ENCODE peak calls at places on chromosomes 1 and 21, in five cellular contexts. D, N, U, G and C are unnamed samples.

GRCh38 chr1:25572708-25573590 is 29.5 kb downstream of the LDLRAP1 start:
- DNase-seq in U (peak; percentile 40), G (peak; percentile 81), D (peak; percentile 59), N (no peak), C (no peak)

GRCh38 chr1:223091928-223092327 is 51.1 kb downstream of the TLR5 start:
- DNase-seq in U (no peak), G (no peak), D (no peak), N (no peak), C (no peak)

GRCh38 chr1:94541175-94542087 is at the start of gene F3:
- DNase-seq in D (peak; percentile 96), G (peak; percentile 86), U (peak; percentile 78), N (peak; percentile 67), C (no peak)

GRCh38 chr1:64323054-64323453 is 119.6 kb downstream of the UBE2U start:
- DNase-seq in N (no peak), G (no peak), U (no peak), D (no peak), C (no peak)

GRCh38 chr1:156483397-156483796 is 17.2 kb downstream of the MEF2D start:
- DNase-seq in N (no peak), D (no peak), U (no peak), G (no peak), C (no peak)

GRCh38 chr1:106944721-106945120 is 111.8 kb upstream of the PRMT6 start:
- DNase-seq in N (no peak), U (no peak), G (peak; percentile 83), D (no peak), C (no peak)

GRCh38 chr1:177746168-177746567 is 223.7 kb downstream of the SEC16B start:
- DNase-seq in U (no peak), D (no peak), N (no peak), G (no peak), C (no peak)

GRCh38 chr1:12019858-12020509 is 686 bp downstream of the MIIP start:
- DNase-seq in D (no peak), N (no peak), U (peak; percentile 20), G (no peak), C (no peak)

GRCh38 chr1:108747128-108747827 is 804 bp downstream of the STXBP3 start:
- DNase-seq in G (peak; percentile 73), U (peak; percentile 88), D (peak; percentile 63), N (peak; percentile 59), C (peak; percentile 63)

GRCh38 chr1:94926365-94926914 is 470 bp downstream of the CNN3 start:
- DNase-seq in D (peak; percentile 55), G (peak; percentile 79), N (no peak), U (peak; percentile 45), C (no peak)

DNA sequence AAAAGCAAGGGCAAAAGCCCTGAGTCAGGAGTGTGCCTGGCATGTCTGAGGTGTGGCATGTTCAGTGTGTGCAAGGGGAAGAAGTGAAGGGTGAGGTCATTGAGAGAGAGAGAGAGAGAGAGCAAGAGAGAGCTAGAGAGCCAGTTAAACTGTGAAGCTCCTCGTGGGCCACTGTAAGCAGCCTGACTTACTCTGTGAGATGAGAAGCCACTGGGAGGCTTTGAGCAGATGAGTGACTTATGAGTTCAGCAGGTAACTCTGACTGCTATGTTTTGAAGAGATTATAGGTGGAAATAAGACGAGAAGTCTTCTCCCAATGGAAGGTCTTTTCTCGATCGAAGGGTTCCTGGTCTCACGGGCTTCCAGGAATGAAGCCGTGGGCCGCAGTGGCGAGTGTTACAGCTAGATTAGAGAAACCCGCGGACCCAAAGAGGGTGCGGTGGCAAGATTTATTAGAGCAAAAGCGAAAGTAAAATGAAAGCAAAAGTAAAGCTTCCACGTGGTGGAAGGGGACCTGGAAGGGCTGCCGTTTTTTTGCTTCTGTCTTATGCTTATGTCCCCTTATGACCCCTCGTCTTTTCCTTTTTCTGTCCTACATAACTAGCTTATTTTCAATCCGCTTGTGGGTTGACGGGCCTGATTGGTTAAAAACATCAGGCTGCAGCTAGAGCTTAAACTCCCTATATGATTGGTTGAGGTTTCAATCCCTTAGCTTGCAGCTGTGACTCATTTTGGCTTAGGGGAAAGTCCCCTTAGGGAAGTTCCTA is 323.1 kb upstream of the FAM78B start:
- DNase-seq in G (no peak), N (no peak), U (peak; percentile 49), D (peak; percentile 12), C (peak; percentile 33)
- H3K4me3 ChIP-seq in G (no peak overlapping the region), N (peak overlapping the region; percentile 70), U (peak overlapping the region; percentile 36), D (peak overlapping the region; percentile 31), C (peak overlapping the region; percentile 47)

DNA sequence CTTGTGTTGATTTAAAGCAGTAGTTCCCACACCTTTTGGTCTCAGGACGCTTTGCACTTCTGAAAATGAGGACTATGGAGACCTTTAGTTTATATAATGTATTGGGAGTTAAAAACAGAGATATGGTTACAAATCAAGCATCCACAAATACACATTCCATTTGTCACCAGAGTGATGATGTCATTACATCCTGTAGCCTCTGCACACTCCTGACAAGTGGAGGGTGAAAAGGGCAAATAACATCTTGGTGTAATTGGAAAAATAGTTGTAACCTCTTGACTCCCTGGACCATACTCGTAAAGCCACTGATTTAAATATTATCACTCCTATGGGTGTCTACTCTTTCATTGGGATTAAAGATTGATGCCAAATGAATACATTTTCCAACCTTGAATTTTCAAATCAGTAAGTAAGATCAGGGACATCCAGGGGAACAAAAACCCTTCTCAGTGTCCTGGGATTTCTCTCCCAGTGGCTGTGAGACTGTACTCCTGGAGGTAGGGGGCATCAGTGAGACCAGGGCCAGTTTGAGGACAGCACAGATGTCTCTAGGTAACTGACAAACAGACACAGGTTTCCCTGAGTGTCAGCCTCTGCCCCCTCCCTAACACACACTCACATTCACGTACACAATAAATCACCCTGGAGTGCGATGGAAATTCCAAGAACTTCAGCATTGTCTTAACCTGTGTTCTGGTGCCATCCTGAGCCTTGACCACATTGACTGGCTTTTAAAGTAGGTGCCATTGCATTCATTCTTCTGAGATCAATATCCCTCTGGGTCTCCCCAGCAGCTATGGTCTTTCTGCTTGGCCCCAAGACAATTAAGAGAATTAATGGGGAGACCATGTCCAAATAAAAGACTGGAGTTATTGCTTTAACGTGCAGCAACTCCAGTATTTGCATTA is 63.0 kb downstream of the NR5A2 start:
- DNase-seq in N (no peak), D (no peak), G (peak; percentile 26), U (peak; percentile 74), C (peak; percentile 15)
- TF ChIP-seq CTCF in N (no peak), D (no peak), G (peak; percentile 50), U (peak; percentile 48), C (peak; percentile 70)

DNA sequence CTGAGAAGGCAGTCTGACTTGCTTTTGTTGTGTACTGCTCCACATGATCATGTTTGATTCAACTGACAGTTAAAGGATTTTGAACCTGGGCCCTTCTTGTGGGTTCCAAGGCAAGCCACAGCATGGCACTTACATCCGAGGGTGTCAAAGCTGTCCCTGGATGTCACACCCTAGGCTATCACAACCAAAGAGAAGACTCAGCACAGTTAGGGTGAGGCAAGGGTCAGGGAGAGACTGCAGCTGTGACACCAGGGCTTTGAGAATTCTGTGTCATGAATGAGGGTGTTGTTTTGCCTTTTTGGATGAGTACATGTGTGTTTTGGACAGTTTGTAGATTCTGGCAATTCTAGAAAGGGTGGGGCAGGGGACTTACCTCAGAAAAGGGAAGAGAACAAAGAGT is 37.8 kb upstream of the ZNF326 start:
- DNase-seq in U (peak; percentile 29), N (no peak), D (no peak), G (no peak), C (no peak)
- H3K4me3 ChIP-seq in U (no peak overlapping the region), N (no peak overlapping the region), D (no peak overlapping the region), G (no peak overlapping the region), C (no peak overlapping the region)

GRCh38 chr21:45270306-45270821 is 17.3 kb downstream of the POFUT2 start:
- DNase-seq in G (no peak), D (no peak), U (peak; percentile 31), N (no peak), C (no peak)
- TF ChIP-seq CTCF in G (peak; percentile 4), D (no peak), U (no peak), N (no peak), C (peak; percentile 34)

DNA sequence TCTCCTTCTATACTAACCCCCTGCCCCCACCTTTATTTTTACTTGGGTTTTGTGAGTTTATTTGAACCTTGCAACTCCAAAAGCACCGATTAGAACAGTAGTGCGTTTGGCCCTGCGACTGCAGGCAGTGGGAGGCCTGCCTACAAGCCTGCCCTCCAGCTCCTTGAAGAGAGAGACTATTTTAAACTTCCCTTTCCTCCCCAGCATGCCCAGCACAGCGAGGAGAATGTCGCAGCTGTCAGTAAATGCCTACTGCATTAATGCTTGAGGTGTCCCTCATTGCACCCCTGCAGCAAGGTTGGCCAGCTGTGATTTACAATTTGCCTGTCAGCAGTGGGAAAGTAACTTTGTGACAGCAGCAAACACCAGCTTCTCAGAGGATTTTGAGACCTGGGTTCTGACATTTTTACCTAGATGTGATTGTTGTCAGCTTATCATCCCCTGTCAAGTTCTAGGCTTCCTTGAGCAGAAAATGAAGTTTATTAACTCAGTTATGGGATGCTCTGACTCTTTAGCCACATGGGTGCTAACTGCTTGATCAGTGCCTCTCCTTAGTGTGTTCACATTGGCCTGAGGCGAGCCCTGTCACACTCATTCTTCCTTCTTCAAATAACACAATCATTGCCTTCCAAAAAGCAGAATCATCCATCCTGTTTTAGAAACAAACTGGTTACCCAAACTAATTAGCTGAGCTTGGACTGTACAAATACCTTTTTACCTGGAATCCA is 170.6 kb downstream of the PDE4B start:
- DNase-seq in N (no peak), U (no peak), D (no peak), G (no peak), C (no peak)
- H3K4me3 ChIP-seq in N (no peak overlapping the region), U (no peak overlapping the region), D (no peak overlapping the region), G (no peak overlapping the region), C (no peak overlapping the region)

DNA sequence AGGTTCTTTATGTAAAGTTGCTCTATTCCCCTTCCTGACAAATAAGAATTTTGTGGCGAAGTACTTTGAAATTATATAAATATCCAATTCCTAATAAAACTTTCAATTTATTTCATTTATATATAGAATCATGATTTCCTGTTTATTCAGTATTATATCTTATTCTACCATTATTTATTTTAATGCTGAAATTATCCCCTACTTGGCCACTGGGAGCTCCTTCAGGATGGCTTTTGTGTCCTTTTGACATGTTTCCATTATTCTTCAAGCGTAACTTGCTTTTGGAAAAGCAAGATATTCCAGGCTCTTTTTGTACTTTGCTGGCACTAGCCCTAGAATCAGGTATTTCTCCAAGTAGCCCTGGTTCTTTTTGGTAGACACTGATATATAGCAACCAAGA is 67.2 kb upstream of the CACYBP start:
- DNase-seq in G (no peak), D (no peak), N (no peak), U (no peak), C (no peak)
- TF ChIP-seq CTCF in G (peak; percentile 24), D (no peak), N (no peak), U (no peak), C (no peak)

DNA sequence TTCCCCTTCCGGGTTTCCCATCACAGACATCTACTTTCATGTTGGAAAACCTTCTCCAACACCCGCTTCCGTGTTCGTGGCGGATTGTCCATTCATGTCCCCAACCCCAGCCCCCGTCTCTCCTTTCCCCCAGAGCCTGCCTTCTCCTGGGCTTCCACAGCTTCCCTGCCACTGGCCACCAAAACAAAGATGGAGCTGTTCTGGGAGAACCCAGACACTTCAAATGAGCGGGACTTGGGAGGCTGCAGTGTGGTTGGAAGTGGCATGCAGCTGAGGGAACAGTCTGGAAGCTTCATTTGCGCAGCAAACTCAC is 2.8 kb downstream of the EFHD2 start:
- DNase-seq in G (no peak), N (no peak), U (no peak), D (peak; percentile 26), C (no peak)
- H3K4me3 ChIP-seq in G (no peak overlapping the region), N (peak overlapping the region; percentile 89), U (peak overlapping the region; percentile 97), D (peak overlapping the region; percentile 93), C (no peak overlapping the region)

GRCh38 chr21:45291613-45292398 is 4.1 kb upstream of the POFUT2 start:
- DNase-seq in G (no peak), N (no peak), D (peak; percentile 33), U (no peak), C (no peak)
- TF ChIP-seq CTCF in G (no peak), N (no peak), D (no peak), U (no peak), C (no peak)